ENCODE peak calls at places on chromosomes 4 and X, in nine cellular contexts. E is lung; H is CD8-positive, alpha-beta T cell; R is Karpas-422; W is upper lobe of right lung; V is hepatocyte; Q is A673; L is endothelial cell of umbilical vein; I is right cardiac atrium. U is an unnamed sample. For H3K4me1 and H3K9me3, the result is how much of the 10 kb centered on the place peaks cover.

GRCh38 chr4:126233483-126233882 is 918.7 kb downstream of the FAT4 start:
- DNase-seq in H (no peak), W (no peak), E (no peak), R (no peak), Q (no peak), L (no peak), V (no peak), I (no peak), U (no peak)

GRCh38 chr4:116055857-116056827 is 942.7 kb upstream of the NDST4 start:
- DNase-seq in I (no peak), R (peak), E (no peak), Q (peak), W (no peak), V (peak), H (no peak), L (peak), U (peak)

GRCh38 chr4:149997881-149998421 is 80.3 kb upstream of the DCLK2 start:
- DNase-seq in I (no peak), V (peak), E (no peak), R (no peak), Q (no peak), W (no peak), L (peak), H (no peak), U (no peak)

GRCh38 chr4:36392049-36392448 is 110.6 kb downstream of the DTHD1 start:
- DNase-seq in I (no peak), W (no peak), H (no peak), L (no peak), Q (no peak), V (peak), R (no peak), E (no peak), U (no peak)

GRCh38 chrX:49919617-49920016 is 2.8 kb upstream of the CLCN5 start:
- DNase-seq in L (peak), V (peak), W (no peak), I (peak), H (no peak), Q (peak), E (peak), R (peak), U (peak)

GRCh38 chr4:150479665-150480064 is 102.3 kb upstream of the MAB21L2 start:
- DNase-seq in R (no peak), I (no peak), E (no peak), L (no peak), W (no peak), H (no peak), Q (no peak), V (no peak), U (no peak)

GRCh38 chrX:108224727-108225455 is 133.3 kb downstream of the ATG4A start:
- DNase-seq in W (no peak), L (peak), E (no peak), Q (peak), R (peak), H (no peak), V (peak), I (no peak), U (peak)

GRCh38 chrX:11533211-11533651 is 132.5 kb downstream of the ARHGAP6 start:
- DNase-seq in E (no peak), H (no peak), L (peak), I (no peak), W (no peak), V (peak), Q (peak), R (peak), U (no peak)

GRCh38 chr4:2874861-2875260 is 31.2 kb downstream of the ADD1 start:
- DNase-seq in V (no peak), L (no peak), Q (no peak), E (no peak), R (no peak), W (no peak), H (no peak), I (no peak), U (no peak)

GRCh38 chr4:39616651-39617050 is 22.0 kb downstream of the SMIM14 start:
- DNase-seq in L (peak), H (no peak), R (no peak), W (no peak), E (no peak), V (no peak), Q (no peak), I (no peak), U (no peak)

GRCh38 chr4:71549516-71550160 is 210.8 kb downstream of the SLC4A4 start:
- DNase-seq in E (no peak), H (no peak), V (no peak), W (no peak), I (no peak), Q (no peak), R (no peak), L (no peak), U (no peak)

GRCh38 chr4:142961866-142962265 is 115.8 kb upstream of the INPP4B start:
- DNase-seq in Q (no peak), I (no peak), L (no peak), H (no peak), R (no peak), W (no peak), V (no peak), E (no peak), U (no peak)

DNA sequence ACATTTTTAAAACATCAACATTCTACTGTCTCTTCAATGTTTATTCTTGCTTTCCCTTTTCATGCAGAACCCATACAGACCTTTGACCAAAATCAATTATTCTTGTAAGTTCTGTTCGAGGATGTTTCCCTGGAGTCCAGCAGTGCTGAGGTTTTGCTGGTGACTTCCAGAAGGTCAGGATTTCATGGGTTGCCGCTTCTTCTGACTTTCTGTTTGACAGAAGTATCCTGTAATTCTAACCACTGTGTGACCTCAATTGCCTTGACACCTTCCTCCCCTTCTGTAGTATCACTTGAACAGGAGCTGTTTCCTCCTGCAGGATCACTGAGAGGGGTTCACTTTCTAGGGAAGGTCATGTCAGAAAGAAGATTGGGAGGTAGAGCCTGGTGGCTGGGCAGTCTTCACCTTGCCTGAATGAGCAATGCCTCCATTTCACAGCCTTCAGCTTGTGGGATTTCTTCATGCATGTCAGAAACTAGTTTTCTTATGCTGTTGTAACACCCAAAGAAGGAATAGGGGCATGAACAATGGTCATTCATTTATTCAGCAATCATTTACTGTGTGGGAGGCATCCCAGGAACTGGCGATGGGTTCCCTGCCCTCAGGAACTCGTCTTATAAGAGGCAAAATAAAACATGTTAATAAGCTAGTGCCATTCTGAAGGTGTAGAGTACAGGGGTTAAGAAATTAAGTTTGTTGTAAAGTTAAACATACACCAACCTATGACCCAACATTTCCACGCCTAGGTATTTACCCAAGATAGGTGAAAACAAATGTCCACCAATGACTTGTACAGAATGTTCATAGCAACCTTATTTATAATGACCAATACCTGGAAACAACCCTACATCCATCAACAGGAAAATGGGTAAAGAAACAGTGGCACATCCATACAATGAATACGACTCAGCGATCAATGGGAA is 205.9 kb downstream of the SOWAHB start:
- DNase-seq in E (no peak), I (no peak), R (no peak), Q (no peak), V (no peak), L (no peak), W (no peak), H (no peak), U (no peak)
- H3K4me3 ChIP-seq in E (no peak), I (no peak), R (no peak), Q (no peak), V (no peak), L (no peak), W (no peak), H (no peak), U (no peak)

DNA sequence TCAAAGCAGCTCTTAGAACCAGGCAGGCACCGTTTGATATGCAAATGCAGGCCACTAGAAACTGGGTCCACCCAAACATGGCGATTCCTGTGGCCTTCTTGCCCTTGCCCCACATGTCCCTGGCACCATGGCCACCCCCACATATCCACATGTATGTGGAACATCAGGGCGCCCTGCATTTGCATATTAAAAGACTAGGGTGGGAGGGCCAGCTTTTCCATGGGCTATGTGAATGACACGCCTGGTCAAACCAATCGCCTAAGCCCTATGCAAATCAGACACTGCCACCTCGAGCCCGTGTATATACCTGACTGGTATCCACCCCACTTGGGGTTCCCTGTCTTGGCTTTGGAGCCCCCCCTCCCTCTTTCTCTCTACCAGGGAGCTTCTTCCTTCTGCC is 107.0 kb downstream of the ABLIM2 start:
- DNase-seq in Q (no peak), V (no peak), L (no peak), I (no peak), E (no peak), R (no peak), H (no peak), W (no peak), U (no peak)
- H3K4me1 ChIP-seq in Q (under half), V (under half), L (under half), I (under half), E (under half), R (under half), H (under half), W (under half), U (under half)

GRCh38 chrX:99572711-99573110 is 837.4 kb downstream of the PCDH19 start:
- DNase-seq in E (no peak), R (no peak), I (no peak), V (no peak), L (no peak), H (no peak), Q (no peak), W (no peak), U (no peak)
- H3K9me3 ChIP-seq in E (under half), R (under half), I (under half), V (under half), L (under half), H (under half), Q (under half), W (under half), U (under half)

GRCh38 chr4:41881931-41882621 is 53.2 kb upstream of the TMEM33 start:
- DNase-seq in L (no peak), H (no peak), Q (no peak), V (no peak), E (no peak), W (no peak), R (no peak), I (no peak), U (no peak)

GRCh38 chr4:41880022-41880837 is 55.0 kb upstream of the TMEM33 start:
- DNase-seq in R (no peak), W (no peak), E (no peak), H (no peak), L (no peak), Q (no peak), V (no peak), I (no peak), U (no peak)

GRCh38 chr4:41883988-41884737 is 51.1 kb upstream of the TMEM33 start:
- DNase-seq in L (no peak), R (no peak), H (no peak), V (no peak), I (no peak), W (no peak), E (no peak), Q (peak), U (no peak)

GRCh38 chr4:41880840-41881831 is 54.1 kb upstream of the TMEM33 start:
- DNase-seq in L (no peak), V (no peak), E (no peak), W (no peak), Q (no peak), R (no peak), H (no peak), I (no peak), U (no peak)

DNA sequence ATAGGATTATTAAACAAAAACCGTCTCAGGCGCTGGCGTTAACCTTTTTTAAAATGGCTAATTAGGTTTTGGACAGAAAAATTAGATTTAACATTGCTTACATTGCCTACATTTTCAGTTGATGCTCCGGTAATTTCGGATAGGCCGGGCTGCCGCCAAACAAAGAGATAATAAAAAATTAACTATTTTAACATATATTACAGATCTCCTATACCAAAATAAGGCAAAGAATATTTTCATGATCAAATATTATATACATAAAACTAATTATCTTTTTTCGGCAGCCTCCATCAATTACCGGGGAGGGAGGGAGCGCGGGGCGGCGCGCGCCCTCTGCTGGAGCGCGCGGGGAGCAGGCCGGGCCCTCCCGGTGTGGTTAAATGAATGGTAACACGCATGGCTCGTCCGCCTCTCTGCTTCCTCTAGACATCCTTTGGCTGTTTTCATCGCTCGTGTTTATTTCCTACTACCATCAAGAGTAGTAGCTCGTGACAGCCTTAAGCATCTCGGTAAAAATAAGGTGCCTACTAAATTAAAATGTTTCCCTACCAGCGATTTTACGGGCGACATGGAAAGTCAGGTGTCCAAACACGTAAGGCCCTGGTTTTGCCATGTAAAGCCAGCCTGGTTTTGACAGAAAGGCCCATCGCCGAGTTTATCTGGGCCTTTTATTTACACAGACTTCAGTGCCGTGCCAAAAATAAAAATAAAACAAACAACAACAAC is 52.4 kb upstream of the TMEM33 start:
- DNase-seq in V (peak), W (peak), L (peak), H (peak), R (peak), Q (peak), I (peak), E (no peak), U (no peak)
- H3K4me3 ChIP-seq in V (no peak), W (peak), L (no peak), H (peak), R (no peak), Q (peak), I (peak), E (no peak), U (no peak)

GRCh38 chr4:38140643-38141203 is 180.5 kb downstream of the PTTG2 start:
- DNase-seq in I (no peak), E (no peak), Q (no peak), R (no peak), W (no peak), H (no peak), V (no peak), L (no peak), U (no peak)

GRCh38 chr4:38139187-38139586 is 179.0 kb downstream of the PTTG2 start:
- DNase-seq in I (no peak), R (no peak), L (no peak), V (no peak), W (no peak), H (no peak), E (no peak), Q (no peak), U (no peak)

GRCh38 chr4:38145033-38145673 is 185.0 kb downstream of the PTTG2 start:
- DNase-seq in R (no peak), E (no peak), H (no peak), Q (no peak), L (no peak), V (no peak), I (no peak), W (no peak), U (no peak)

GRCh38 chr4:38144029-38144428 is 183.8 kb downstream of the PTTG2 start:
- DNase-seq in L (no peak), E (no peak), Q (no peak), V (no peak), W (no peak), R (no peak), I (no peak), H (no peak), U (no peak)

DNA sequence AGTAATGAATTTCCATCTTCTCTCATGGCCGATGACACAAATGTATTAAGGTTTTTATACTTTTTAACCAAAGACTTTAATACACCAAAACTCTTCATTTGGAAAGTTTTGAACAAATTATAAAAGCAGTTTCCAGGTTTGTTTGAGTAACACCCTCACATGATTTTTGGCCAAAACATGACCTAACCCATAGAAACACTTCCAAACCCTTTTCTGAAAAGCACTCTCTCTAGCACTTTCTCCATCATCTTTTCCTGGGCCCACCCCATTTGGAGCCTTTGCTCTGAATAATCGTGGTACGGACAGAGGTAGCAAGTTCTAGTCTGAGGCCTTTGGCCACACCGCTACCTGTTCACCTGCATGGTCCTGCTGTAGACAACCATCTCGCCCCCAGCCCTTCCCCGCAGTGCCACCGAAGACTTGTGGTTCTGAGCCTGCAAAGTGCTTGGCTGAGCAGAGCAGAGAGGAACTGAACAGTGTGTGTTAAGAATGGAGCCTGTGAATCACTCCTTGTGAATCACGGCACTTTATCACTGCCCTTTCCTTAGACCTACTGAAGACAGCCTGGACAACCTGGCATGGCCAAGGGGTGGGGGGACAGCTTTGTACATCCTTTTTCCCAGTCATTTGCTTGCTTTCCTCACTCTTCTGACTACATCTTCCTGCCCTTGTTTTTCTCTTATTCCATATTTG is 181.8 kb downstream of the PTTG2 start:
- DNase-seq in R (no peak), I (no peak), V (no peak), L (peak), H (no peak), E (no peak), Q (no peak), W (no peak), U (no peak)
- H3K4me1 ChIP-seq in R (under half), I (under half), V (under half), L (under half), H (under half), E (under half), Q (under half), W (under half), U (under half)

U was measured in SJCRH30.